ENCODE peak calls at places on chromosome 11, in nine cellular contexts. J is HCT116, Q is upper lobe of left lung, A is SK-N-MC, I is HL-60, B is transverse colon, G is GM12892, X is sigmoid colon, C is suprapubic skin. M is an unnamed sample.

GRCh38 chr11:79055866-79056632 is 384.8 kb downstream of the TENM4 start:
- DNase-seq in J (no peak), G (no peak), B (no peak), X (no peak), Q (no peak), A (no peak), C (no peak), I (no peak), M (no peak)

GRCh38 chr11:61619827-61620226 is 39.0 kb upstream of the SYT7 start:
- DNase-seq in B (no peak), A (no peak), I (no peak), X (no peak), Q (no peak), G (no peak), J (no peak), C (no peak), M (no peak)

GRCh38 chr11:17651061-17651460 is 68.3 kb upstream of the MYOD1 start:
- DNase-seq in Q (no peak), X (no peak), G (no peak), I (no peak), J (no peak), A (no peak), C (no peak), B (no peak), M (no peak)

GRCh38 chr11:78902771-78903507 is 328.3 kb upstream of the NARS2 start:
- DNase-seq in J (no peak), X (no peak), Q (peak; percentile 70), I (no peak), A (no peak), G (no peak), B (no peak), C (no peak), M (no peak)

GRCh38 chr11:4511846-4512245 is 29.4 kb downstream of the OR52K1 start:
- DNase-seq in J (no peak), A (no peak), X (no peak), B (no peak), I (no peak), Q (no peak), C (no peak), G (no peak), M (no peak)

GRCh38 chr11:67371549-67372231 is 1.7 kb downstream of the CLCF1 start:
- DNase-seq in Q (no peak), A (no peak), G (peak; percentile 66), J (no peak), I (no peak), X (peak; percentile 78), C (no peak), B (no peak), M (no peak)

GRCh38 chr11:112634551-112634950 is 326.7 kb upstream of the NCAM1 start:
- DNase-seq in I (no peak), X (no peak), Q (no peak), A (peak; percentile 88), C (no peak), J (no peak), B (no peak), G (no peak), M (no peak)

GRCh38 chr11:6411594-6412031 is 7.3 kb downstream of the APBB1 start:
- DNase-seq in C (no peak), B (no peak), X (no peak), Q (no peak), J (no peak), I (no peak), G (no peak), A (no peak), M (no peak)

GRCh38 chr11:2721163-2721935 is 21.6 kb upstream of the KCNQ1OT1 start:
- DNase-seq in A (no peak), B (no peak), J (no peak), G (no peak), Q (peak; percentile 50), X (no peak), C (no peak), I (no peak), M (no peak)

GRCh38 chr11:65298131-65298535 is 16.5 kb upstream of the CDC42EP2 start:
- DNase-seq in C (peak; percentile 92), Q (peak; percentile 83), I (no peak), A (no peak), B (peak; percentile 63), X (peak; percentile 98), J (no peak), G (no peak), M (no peak)

GRCh38 chr11:14503023-14503422 is 3.4 kb upstream of the COPB1 start:
- DNase-seq in Q (no peak), B (no peak), I (no peak), J (no peak), G (no peak), X (no peak), A (no peak), C (no peak), M (no peak)

GRCh38 chr11:14499178-14499559 is 442 bp downstream of the COPB1 start:
- DNase-seq in G (no peak), A (no peak), C (no peak), Q (no peak), X (peak; percentile 73), B (peak; percentile 53), J (no peak), I (no peak), M (no peak)

GRCh38 chr11:14502039-14502438 is 2.4 kb upstream of the COPB1 start:
- DNase-seq in J (no peak), I (no peak), A (no peak), Q (no peak), B (no peak), G (no peak), X (no peak), C (no peak), M (no peak)

GRCh38 chr11:14500181-14500651 is 605 bp upstream of the COPB1 start:
- DNase-seq in G (no peak), X (no peak), A (no peak), J (no peak), I (no peak), B (peak; percentile 68), Q (no peak), C (no peak), M (peak; percentile 25)

DNA sequence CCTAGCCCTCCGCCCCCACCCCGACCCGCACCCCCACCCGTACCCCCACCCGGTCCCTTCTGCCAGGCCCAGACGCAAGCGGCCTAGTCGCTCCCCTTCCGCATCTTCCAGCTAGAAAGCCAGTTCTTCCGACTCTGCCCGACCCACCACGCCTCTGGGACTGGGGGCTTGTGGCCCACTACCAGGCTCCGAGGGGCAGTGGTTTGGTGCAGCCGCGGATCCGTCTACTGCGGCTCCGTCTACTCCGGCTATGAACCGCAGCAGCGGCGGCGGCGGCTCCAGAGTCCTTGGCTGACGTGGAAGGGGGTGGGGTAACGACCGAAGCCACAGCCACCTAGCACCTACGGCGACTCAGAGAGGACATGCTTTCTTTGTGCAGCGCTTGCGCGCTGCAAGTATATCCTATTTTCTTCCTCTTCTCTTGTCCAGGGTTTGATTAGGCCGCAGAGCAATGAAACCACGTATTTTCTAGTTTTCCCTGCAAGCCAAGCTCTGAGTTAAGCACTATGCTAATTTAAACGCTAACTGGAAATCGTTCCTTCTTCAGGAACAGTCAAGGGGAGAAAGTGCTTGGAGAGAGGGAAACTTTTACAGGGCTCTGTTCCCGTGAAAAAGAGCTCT is at the start of gene COPB1:
- DNase-seq in C (peak; percentile 95), I (peak; percentile 84), A (peak; percentile 81), Q (peak; percentile 95), B (peak; percentile 95), G (peak; percentile 69), X (peak; percentile 95), J (peak; percentile 88), M (peak; percentile 70)
- TF ChIP-seq POLR2AphosphoS5 in C (peak; percentile 91), I (peak; percentile 93), A (peak; percentile 96), Q (peak; percentile 97), B (peak; percentile 93), G (peak; percentile 97), X (peak; percentile 94), J (peak; percentile 98), M (peak; percentile 91)

DNA sequence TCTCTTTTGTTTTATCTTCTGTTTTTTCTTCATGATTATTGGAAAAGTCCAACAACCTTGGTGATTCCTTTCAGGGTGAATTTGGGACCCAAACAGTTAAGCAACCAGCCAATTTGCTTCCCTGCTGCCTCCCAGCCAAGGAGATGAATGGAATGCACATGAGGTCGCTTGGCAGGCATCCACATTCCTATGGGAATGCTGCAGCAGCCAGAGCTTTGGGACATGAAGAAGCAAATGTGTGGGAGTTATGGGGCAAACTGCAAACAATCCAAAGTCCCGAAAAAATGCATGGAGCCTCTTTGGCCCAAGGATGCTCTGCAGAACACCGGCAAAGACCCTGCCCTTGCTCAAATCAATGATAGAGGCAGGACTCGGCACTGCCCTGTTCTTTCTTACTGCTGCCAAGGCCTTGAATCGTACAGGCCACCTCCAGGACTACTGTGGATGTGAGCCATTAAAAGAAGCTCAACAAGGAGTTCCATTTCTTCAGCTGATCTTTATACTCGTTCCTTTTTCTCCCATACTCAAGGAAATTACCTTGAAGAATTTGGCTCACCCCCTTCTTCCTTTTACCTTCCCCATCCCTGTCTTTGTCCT is 117.3 kb upstream of the TEAD1 start:
- DNase-seq in A (peak; percentile 5), I (no peak), J (peak; percentile 12), C (no peak), B (peak; percentile 56), G (no peak), X (peak; percentile 89), Q (no peak), M (no peak)
- TF ChIP-seq POLR2AphosphoS5 in A (no peak), I (no peak), J (no peak), C (no peak), B (peak; percentile 51), G (no peak), X (peak; percentile 50), Q (no peak), M (no peak)

GRCh38 chr11:64220798-64221197 is 5.2 kb downstream of the TRPT1 start:
- DNase-seq in C (no peak), Q (peak; percentile 62), I (no peak), B (no peak), J (no peak), A (no peak), G (no peak), X (no peak), M (no peak)
- TF ChIP-seq POLR2AphosphoS5 in C (no peak), Q (no peak), I (no peak), B (no peak), J (no peak), A (no peak), G (no peak), X (no peak), M (no peak)

GRCh38 chr11:94528551-94528950 is 15.2 kb upstream of the FUT4 start:
- DNase-seq in A (no peak), I (no peak), X (no peak), C (no peak), G (no peak), B (no peak), J (no peak), Q (no peak), M (no peak)

GRCh38 chr11:94524293-94524692 is 12.0 kb downstream of the C11orf97 start:
- DNase-seq in Q (no peak), C (no peak), B (no peak), X (no peak), A (no peak), I (no peak), J (no peak), G (no peak), M (no peak)

GRCh38 chr11:94521684-94522083 is 9.4 kb downstream of the C11orf97 start:
- DNase-seq in C (no peak), B (no peak), A (no peak), I (no peak), X (no peak), G (no peak), J (no peak), Q (no peak), M (no peak)

GRCh38 chr11:94525933-94526332 is 13.7 kb downstream of the C11orf97 start:
- DNase-seq in G (no peak), Q (no peak), A (peak; percentile 61), J (no peak), B (peak; percentile 84), C (peak; percentile 80), I (no peak), X (peak; percentile 82), M (no peak)

GRCh38 chr11:94526645-94527438 is 14.6 kb downstream of the C11orf97 start:
- DNase-seq in Q (no peak), G (no peak), A (no peak), B (no peak), J (no peak), C (no peak), X (no peak), I (no peak), M (no peak)
- TF ChIP-seq POLR2AphosphoS5 in Q (no peak), G (no peak), A (no peak), B (no peak), J (no peak), C (no peak), X (no peak), I (no peak), M (no peak)